ENCODE peak calls at places on chromosome 21, in seven cellular contexts. T, P, E, K, S, V and H are unnamed samples.

GRCh38 chr21:42063206-42063577 is 7.9 kb upstream of the UMODL1 start:
- DNase-seq in T (peak; percentile 66), P (no peak), E (peak; percentile 50), K (no peak), S (no peak), V (peak; percentile 54), H (no peak)

GRCh38 chr21:26939532-26940181 is 27.2 kb downstream of the ADAMTS5 start:
- DNase-seq in T (no peak), P (no peak), E (no peak), K (no peak), S (peak; percentile 2), V (no peak), H (no peak)

GRCh38 chr21:27250386-27250785 is 283.5 kb upstream of the ADAMTS5 start:
- DNase-seq in T (no peak), P (no peak), E (no peak), K (no peak), S (no peak), V (no peak), H (no peak)

GRCh38 chr21:15291621-15292266 is 226.9 kb upstream of the NRIP1 start:
- DNase-seq in T (no peak), P (no peak), E (no peak), K (no peak), S (peak; percentile 51), V (peak; percentile 43), H (no peak)

GRCh38 chr21:14942801-14943490 is 121.9 kb downstream of the NRIP1 start:
- DNase-seq in T (no peak), P (no peak), E (no peak), K (no peak), S (no peak), V (no peak), H (no peak)

GRCh38 chr21:17679002-17679600 is 66.4 kb upstream of the BTG3 start:
- DNase-seq in T (no peak), P (peak; percentile 33), E (peak; percentile 78), K (no peak), S (peak; percentile 77), V (no peak), H (peak; percentile 79)

GRCh38 chr21:28224191-28224755 is 768.4 kb downstream of the LTN1 start:
- DNase-seq in T (no peak), P (no peak), E (no peak), K (no peak), S (no peak), V (no peak), H (no peak)

GRCh38 chr21:37783016-37783415 is 133.2 kb downstream of the KCNJ6 start:
- DNase-seq in T (no peak), P (no peak), E (no peak), K (no peak), S (no peak), V (no peak), H (no peak)

GRCh38 chr21:46421756-46422555 is 36.7 kb upstream of the DIP2A start:
- DNase-seq in T (no peak), P (no peak), E (no peak), K (peak; percentile 67), S (no peak), V (no peak), H (no peak)

GRCh38 chr21:37101384-37101783 is 28.3 kb downstream of the TTC3 start:
- DNase-seq in T (no peak), P (no peak), E (no peak), K (no peak), S (peak; percentile 12), V (no peak), H (no peak)

GRCh38 chr21:17732306-17732705 is 86.8 kb downstream of the C21orf91 start:
- DNase-seq in T (no peak), P (no peak), E (no peak), K (no peak), S (peak; percentile 19), V (no peak), H (no peak)

GRCh38 chr21:26140185-26140584 is 30.4 kb downstream of the APP start:
- DNase-seq in T (no peak), P (no peak), E (no peak), K (no peak), S (peak; percentile 98), V (peak; percentile 36), H (peak; percentile 11)

GRCh38 chr21:36104306-36105300 is 30.3 kb upstream of the CBR3 start:
- DNase-seq in T (peak; percentile 55), P (peak; percentile 54), E (peak; percentile 53), K (no peak), S (peak; percentile 77), V (peak; percentile 45), H (peak; percentile 21)

GRCh38 chr21:38351961-38352521 is 95.2 kb downstream of the KCNJ15 start:
- DNase-seq in T (no peak), P (no peak), E (no peak), K (no peak), S (peak; percentile 67), V (no peak), H (no peak)

GRCh38 chr21:32940079-32941014 is 85.4 kb upstream of the OLIG2 start:
- DNase-seq in T (no peak), P (peak; percentile 60), E (peak; percentile 60), K (no peak), S (peak; percentile 69), V (peak; percentile 40), H (peak; percentile 52)

GRCh38 chr21:38277501-38278111 is 20.8 kb downstream of the KCNJ15 start:
- DNase-seq in T (no peak), P (no peak), E (no peak), K (no peak), S (peak; percentile 95), V (peak; percentile 22), H (no peak)

GRCh38 chr21:26842976-26843911 is 2.0 kb downstream of the ADAMTS1 start:
- DNase-seq in T (peak; percentile 88), P (peak; percentile 68), E (peak; percentile 47), K (peak; percentile 85), S (peak; percentile 96), V (peak; percentile 91), H (peak; percentile 89)

GRCh38 chr21:36035381-36035791 is 24.9 kb downstream of the SETD4 start:
- DNase-seq in T (no peak), P (no peak), E (no peak), K (no peak), S (no peak), V (no peak), H (no peak)

GRCh38 chr21:16587141-16587570 is 857.4 kb downstream of the USP25 start:
- DNase-seq in T (peak; percentile 51), P (no peak), E (no peak), K (no peak), S (peak; percentile 46), V (peak; percentile 59), H (peak; percentile 46)

GRCh38 chr21:41228958-41229357 is 61.0 kb downstream of the BACE2 start:
- DNase-seq in T (no peak), P (no peak), E (no peak), K (no peak), S (no peak), V (no peak), H (no peak)

GRCh38 chr21:31184462-31184861 is 146.2 kb upstream of the KRTAP19-8 start:
- DNase-seq in T (no peak), P (no peak), E (peak; percentile 91), K (no peak), S (no peak), V (no peak), H (no peak)

GRCh38 chr21:37292946-37293345 is 25.8 kb upstream of the VPS26C start:
- DNase-seq in T (no peak), P (no peak), E (no peak), K (no peak), S (no peak), V (no peak), H (no peak)

GRCh38 chr21:33036430-33037162 is 10.9 kb downstream of the OLIG2 start:
- DNase-seq in T (no peak), P (no peak), E (peak; percentile 49), K (peak; percentile 88), S (peak; percentile 57), V (no peak), H (no peak)

GRCh38 chr21:15289896-15290841 is 225.4 kb upstream of the NRIP1 start:
- DNase-seq in T (peak; percentile 87), P (peak; percentile 30), E (peak; percentile 7), K (peak; percentile 77), S (no peak), V (peak; percentile 84), H (no peak)

DNA sequence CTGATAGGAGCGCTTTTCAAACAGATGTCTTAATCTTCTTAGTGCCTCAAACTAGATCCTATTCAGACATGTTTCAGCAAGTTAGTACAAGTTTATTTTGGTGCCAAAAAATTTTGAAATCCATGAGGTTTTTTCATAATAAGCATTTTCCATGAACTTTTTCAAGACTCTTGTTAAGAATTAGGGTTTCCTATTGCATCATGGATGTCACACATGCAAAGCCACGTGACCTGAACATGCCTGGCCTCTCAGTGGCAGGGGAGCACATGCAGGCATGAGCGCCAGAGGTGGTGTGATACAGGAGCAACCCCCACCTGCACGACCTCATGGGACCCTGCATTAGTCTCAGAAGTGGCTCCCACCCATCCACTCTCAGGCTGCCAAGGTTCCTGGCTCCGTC is 67.6 kb downstream of the POFUT2 start:
- DNase-seq in T (no peak), P (no peak), E (no peak), K (no peak), S (no peak), V (no peak), H (no peak)
- H3K36me3 ChIP-seq in T (no peaks in the 10 kb centered on the region), P (peaks cover 1% of the 10 kb centered on the region), E (peaks cover 30% of the 10 kb centered on the region), K (no peaks in the 10 kb centered on the region), S (peaks cover 2% of the 10 kb centered on the region), V (no peaks in the 10 kb centered on the region), H (no peaks in the 10 kb centered on the region)

DNA sequence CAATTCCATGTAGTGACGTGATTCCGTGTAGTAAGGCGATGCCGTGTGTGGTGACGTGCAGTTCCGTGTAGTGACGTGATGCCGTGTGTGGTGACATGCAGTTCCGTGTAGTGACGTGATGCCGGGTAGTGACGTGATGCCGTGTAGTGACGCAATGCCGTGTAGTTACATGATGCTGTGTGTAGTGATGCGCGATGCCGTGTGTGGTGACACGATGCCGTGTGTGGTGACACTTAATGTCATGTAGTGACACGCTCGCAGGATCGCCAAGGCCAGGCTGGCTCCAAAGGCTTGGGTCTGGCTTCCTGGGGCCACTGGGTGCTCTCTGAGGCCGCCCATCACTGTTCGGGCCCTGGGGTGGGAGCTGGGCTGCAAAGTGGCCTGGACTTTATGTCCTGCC is 14.2 kb downstream of the COL18A1 start:
- DNase-seq in T (peak; percentile 19), P (no peak), E (no peak), K (peak; percentile 49), S (no peak), V (no peak), H (no peak)
- H3K4me1 ChIP-seq in T (no peaks in the 10 kb centered on the region), P (peaks cover 10% of the 10 kb centered on the region), E (no peaks in the 10 kb centered on the region), K (no peaks in the 10 kb centered on the region), S (no peaks in the 10 kb centered on the region), V (no peaks in the 10 kb centered on the region), H (peaks cover 8% of the 10 kb centered on the region)

GRCh38 chr21:35016517-35017188 is 32.4 kb downstream of the RUNX1 start:
- DNase-seq in T (no peak), P (no peak), E (no peak), K (no peak), S (no peak), V (no peak), H (no peak)
- H3K36me3 ChIP-seq in T (no peaks in the 10 kb centered on the region), P (no peaks in the 10 kb centered on the region), E (peaks cover 27% of the 10 kb centered on the region), K (no peaks in the 10 kb centered on the region), S (peaks cover 10% of the 10 kb centered on the region), V (no peaks in the 10 kb centered on the region), H (no peaks in the 10 kb centered on the region)

GRCh38 chr21:29299906-29300546 is 1.3 kb downstream of the BACH1 start:
- DNase-seq in T (peak; percentile 46), P (peak; percentile 32), E (peak; percentile 86), K (peak; percentile 83), S (peak; percentile 87), V (peak; percentile 60), H (peak; percentile 46)
- H3K4me1 ChIP-seq in T (peaks cover 59% of the 10 kb centered on the region), P (peaks cover 11% of the 10 kb centered on the region), E (peaks cover 59% of the 10 kb centered on the region), K (peaks cover 42% of the 10 kb centered on the region), S (peaks cover 42% of the 10 kb centered on the region), V (peaks cover 15% of the 10 kb centered on the region), H (peaks cover 12% of the 10 kb centered on the region)